ENCODE peak calls at places on chromosomes 5 and 9, in four cellular contexts. F is iPS DF 6.9, G is spleen, Z is A673. L is an unnamed sample.

GRCh38 chr5:107074991-107075390 is 595.7 kb downstream of the EFNA5 start:
- DNase-seq in F (no peak), G (no peak), Z (no peak), L (no peak)

GRCh38 chr5:73749485-73750270 is 123.7 kb downstream of the ARHGEF28 start:
- DNase-seq in F (no peak), G (no peak), Z (no peak), L (no peak)

GRCh38 chr9:114403153-114403756 is 15.5 kb upstream of the AKNA start:
- DNase-seq in F (no peak), G (no peak), Z (no peak), L (no peak)

GRCh38 chr5:152056931-152057330 is 132.3 kb upstream of the GLRA1 start:
- DNase-seq in F (no peak), G (no peak), Z (no peak), L (no peak)

GRCh38 chr9:107090218-107090617 is 192.9 kb upstream of the RAD23B start:
- DNase-seq in F (no peak), G (no peak), Z (no peak), L (no peak)

GRCh38 chr5:25991639-25992038 is 1046.7 kb downstream of the CDH9 start:
- DNase-seq in F (no peak), G (no peak), Z (no peak), L (no peak)

GRCh38 chr5:135030123-135030517 is 3.9 kb downstream of the PITX1 start:
- DNase-seq in F (no peak), G (no peak), Z (no peak), L (no peak)

GRCh38 chr9:32589083-32589713 is 16.2 kb upstream of the NDUFB6 start:
- DNase-seq in F (no peak), G (no peak), Z (peak; percentile 62), L (no peak)

GRCh38 chr5:116521173-116521872 is 53.3 kb downstream of the SEMA6A start:
- DNase-seq in F (no peak), G (no peak), Z (peak; percentile 11), L (no peak)

GRCh38 chr5:66757219-66757833 is 161.1 kb downstream of the MAST4 start:
- DNase-seq in F (no peak), G (no peak), Z (peak; percentile 59), L (no peak)

GRCh38 chr5:160938532-160938931 is 86.5 kb upstream of the ATP10B start:
- DNase-seq in F (no peak), G (no peak), Z (no peak), L (no peak)

GRCh38 chr5:96648023-96648422 is 14.2 kb upstream of the CAST start:
- DNase-seq in F (no peak), G (no peak), Z (no peak), L (no peak)

GRCh38 chr5:151947924-151948323 is 23.3 kb upstream of the GLRA1 start:
- DNase-seq in F (no peak), G (no peak), Z (no peak), L (no peak)

GRCh38 chr5:178995341-178995690 is 196 bp upstream of the GRM6 start:
- DNase-seq in F (no peak), G (no peak), Z (no peak), L (no peak)
- H3K9me3 ChIP-seq in F (no peaks in the 10 kb centered on the region), G (peaks cover 6% of the 10 kb centered on the region), Z (no peaks in the 10 kb centered on the region), L (no peaks in the 10 kb centered on the region)

DNA sequence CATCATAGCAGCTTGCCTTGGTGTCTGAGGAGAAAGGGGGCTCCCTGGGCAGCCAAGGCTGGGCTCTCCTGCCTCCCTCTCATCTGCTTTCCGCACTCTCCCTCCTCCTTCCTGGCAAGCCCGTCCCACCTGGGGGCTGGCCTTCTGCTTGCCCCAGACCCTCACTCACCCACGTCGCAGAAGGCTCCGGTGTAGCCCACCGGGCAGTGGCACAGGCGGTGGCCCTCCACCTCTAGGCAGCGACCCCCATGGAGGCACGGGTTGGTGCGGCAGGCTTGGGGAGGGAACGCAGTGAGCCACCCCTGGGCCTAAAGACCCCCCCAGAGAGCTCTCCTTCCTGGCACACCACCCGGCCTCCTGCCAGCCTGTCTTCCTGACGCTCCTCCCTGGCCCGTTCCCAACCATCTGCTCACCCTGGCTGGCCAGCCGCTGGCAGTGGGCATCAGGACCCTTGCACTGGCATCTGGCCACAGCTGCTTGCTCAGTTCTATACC is 4.2 kb upstream of the PFN3 start:
- DNase-seq in F (no peak), G (no peak), Z (no peak), L (no peak)
- H3K4me3 ChIP-seq in F (peak overlapping the region; percentile 25), G (peak overlapping the region; percentile 47), Z (peak overlapping the region; percentile 46), L (peak overlapping the region; percentile 61)

GRCh38 chr5:56561-57290 is 35.2 kb upstream of the PLEKHG4B start:
- DNase-seq in F (no peak), G (no peak), Z (peak; percentile 42), L (no peak)

GRCh38 chr5:51500-51823 is 40.5 kb upstream of the PLEKHG4B start:
- DNase-seq in F (no peak), G (no peak), Z (no peak), L (no peak)

GRCh38 chr5:54175-54730 is 37.7 kb upstream of the PLEKHG4B start:
- DNase-seq in F (no peak), G (no peak), Z (no peak), L (no peak)

GRCh38 chr5:53381-54174 is 38.4 kb upstream of the PLEKHG4B start:
- DNase-seq in F (peak; percentile 60), G (no peak), Z (peak; percentile 55), L (no peak)

DNA sequence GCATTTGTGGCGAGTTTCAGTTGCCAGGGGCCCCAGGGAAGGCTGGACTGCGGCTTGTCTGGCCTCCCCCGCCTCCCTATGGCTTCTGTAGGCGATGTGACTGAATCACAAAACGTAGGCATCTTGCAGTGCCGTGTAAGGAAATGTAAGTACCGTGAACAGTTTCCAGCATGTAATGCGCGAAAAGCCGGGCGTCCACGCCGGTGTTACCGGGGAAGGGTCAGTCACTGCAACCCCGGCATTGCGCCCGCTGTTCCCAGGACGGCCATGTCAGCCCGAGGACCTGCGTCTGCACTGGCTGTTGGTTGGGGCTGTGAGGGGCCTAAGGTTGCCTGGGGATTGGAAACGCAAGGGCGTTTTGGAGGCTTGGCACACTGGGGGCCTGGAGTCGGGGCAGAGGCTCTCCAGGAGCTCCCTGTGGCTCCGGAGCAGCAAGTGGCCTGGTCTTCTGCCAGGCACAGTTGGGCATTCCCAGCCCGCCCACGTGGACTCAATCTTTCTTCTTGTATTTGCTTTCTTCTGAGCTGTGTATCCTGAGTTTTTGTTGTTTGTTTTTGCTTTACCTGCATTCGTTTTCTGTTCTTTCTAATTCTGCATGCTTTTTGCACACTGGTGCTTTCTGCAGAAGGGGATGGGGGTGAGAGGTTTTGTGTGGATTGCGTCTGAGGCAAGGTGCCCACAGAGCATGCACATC is 36.9 kb upstream of the PLEKHG4B start:
- DNase-seq in F (no peak), G (no peak), Z (no peak), L (no peak)
- H3K27me3 ChIP-seq in F (no peaks in the 10 kb centered on the region), G (peaks cover 35% of the 10 kb centered on the region), Z (peaks cover 58% of the 10 kb centered on the region), L (no peaks in the 10 kb centered on the region)

GRCh38 chr5:180532268-180532667 is 38.1 kb downstream of the CNOT6 start:
- DNase-seq in F (no peak), G (no peak), Z (no peak), L (no peak)
- H3K9me3 ChIP-seq in F (no peaks in the 10 kb centered on the region), G (no peaks in the 10 kb centered on the region), Z (no peaks in the 10 kb centered on the region), L (no peaks in the 10 kb centered on the region)

DNA sequence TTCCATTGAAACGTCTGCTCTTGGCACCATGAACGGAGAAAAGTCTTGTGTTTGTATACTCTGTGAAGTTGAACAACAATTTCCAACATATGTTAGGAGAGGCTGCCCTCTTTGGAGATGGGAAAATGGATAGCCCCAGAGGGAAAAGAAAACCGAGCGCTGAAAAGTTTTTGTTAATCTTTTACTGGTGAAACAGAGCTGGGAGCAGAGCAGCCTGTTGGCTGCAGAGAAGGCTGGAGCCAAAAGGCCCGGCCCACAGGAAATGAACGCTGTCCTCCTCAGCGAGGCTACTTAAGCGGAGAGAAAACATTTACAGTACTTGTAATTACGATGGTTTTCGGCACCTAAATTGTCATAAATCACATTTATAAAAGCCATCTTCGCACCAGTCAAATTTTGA is 129.8 kb upstream of the CNTLN start:
- DNase-seq in F (no peak), G (no peak), Z (peak; percentile 57), L (no peak)
- H3K4me3 ChIP-seq in F (no peak overlapping the region), G (no peak overlapping the region), Z (no peak overlapping the region), L (no peak overlapping the region)

GRCh38 chr9:126743046-126743445 is 61.8 kb upstream of the ZBTB43 start:
- DNase-seq in F (no peak), G (no peak), Z (no peak), L (no peak)
- H3K27me3 ChIP-seq in F (no peaks in the 10 kb centered on the region), G (no peaks in the 10 kb centered on the region), Z (peaks cover 22% of the 10 kb centered on the region), L (no peaks in the 10 kb centered on the region)

DNA sequence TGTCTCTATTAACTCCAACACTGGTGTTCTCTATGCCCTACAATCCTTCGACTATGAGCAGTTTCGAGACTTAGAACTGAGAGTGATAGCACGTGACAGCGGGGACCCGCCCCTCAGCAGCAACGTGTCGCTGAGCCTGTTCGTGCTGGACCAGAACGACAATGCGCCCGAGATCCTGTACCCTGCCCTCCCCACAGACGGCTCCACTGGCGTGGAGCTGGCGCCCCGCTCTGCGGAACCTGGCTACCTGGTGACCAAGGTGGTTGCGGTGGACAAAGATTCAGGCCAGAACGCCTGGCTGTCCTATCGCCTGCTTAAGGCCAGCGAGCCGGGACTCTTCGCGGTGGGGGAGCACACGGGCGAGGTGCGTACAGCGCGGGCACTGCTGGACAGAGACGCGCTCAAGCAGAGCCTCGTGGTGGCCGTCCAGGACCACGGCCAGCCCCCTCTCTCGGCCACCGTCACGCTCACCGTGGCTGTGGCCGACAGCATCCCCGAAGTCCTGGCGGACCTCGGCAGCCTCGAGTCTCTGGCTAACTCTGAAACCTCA is 2.0 kb downstream of the PCDHGA11 start:
- DNase-seq in F (no peak), G (no peak), Z (no peak), L (no peak)
- H3K9me3 ChIP-seq in F (no peaks in the 10 kb centered on the region), G (peaks cover 100% of the 10 kb centered on the region), Z (peaks cover 96% of the 10 kb centered on the region), L (peaks cover 58% of the 10 kb centered on the region)

DNA sequence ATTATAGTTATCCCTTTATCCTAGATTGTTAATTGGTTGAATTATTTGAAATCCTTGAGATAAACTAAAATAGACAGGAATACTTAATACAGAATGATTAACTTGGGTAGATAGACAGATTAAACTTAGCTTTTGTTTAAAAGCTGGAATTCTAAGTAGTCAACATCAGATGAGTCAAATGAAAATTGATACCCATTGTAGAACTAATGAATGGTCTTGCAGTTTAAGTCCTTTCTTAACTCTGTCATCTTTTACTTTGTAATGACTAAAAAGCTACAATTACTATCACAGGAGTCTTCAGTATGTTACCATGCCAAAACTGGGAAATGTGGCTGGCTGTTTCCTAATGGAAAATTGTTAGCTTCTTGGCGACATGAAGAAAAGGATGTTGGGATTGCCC is 20.3 kb upstream of the ANXA1 start:
- DNase-seq in F (no peak), G (no peak), Z (no peak), L (no peak)
- H3K4me3 ChIP-seq in F (no peak overlapping the region), G (no peak overlapping the region), Z (peak overlapping the region; percentile 45), L (peak overlapping the region; percentile 78)

GRCh38 chr5:171308453-171309275 is at the start of gene TLX3:
- DNase-seq in F (peak; percentile 74), G (no peak), Z (peak; percentile 15), L (no peak)
- H3K27me3 ChIP-seq in F (peaks cover 93% of the 10 kb centered on the region), G (peaks cover 80% of the 10 kb centered on the region), Z (peaks cover 100% of the 10 kb centered on the region), L (no peaks in the 10 kb centered on the region)

DNA sequence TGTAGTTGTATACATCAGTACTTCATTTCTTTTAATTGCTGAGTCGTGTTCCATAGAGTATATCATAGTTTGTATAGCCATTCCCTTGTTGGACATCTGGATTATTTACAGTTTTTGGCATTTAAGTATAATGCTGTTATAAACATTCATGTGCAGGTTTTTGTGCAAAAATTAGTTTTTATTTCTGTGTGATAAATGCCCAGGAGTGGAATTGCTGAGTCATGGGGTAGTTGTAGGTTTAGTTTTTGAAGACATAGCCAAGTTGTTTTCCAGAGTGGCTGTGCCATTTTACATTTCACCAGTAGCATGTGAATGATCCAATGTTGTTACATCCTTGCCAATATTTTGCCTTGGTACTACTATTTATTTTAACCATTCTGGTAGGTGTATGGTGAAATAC is 12.5 kb downstream of the ZNF354B start:
- DNase-seq in F (no peak), G (no peak), Z (no peak), L (no peak)
- H3K9me3 ChIP-seq in F (no peaks in the 10 kb centered on the region), G (peaks cover 73% of the 10 kb centered on the region), Z (peaks cover 32% of the 10 kb centered on the region), L (peaks cover 66% of the 10 kb centered on the region)